ENCODE peak calls at places on chromosomes 11 and 22, in eight cellular contexts. M, W, B, P, U, Z, S and G are unnamed samples.

GRCh38 chr22:24049978-24050377 is 38.9 kb downstream of the CABIN1 start:
- DNase-seq in Z (no peak), P (no peak), W (no peak), M (no peak), U (no peak), S (no peak), B (no peak), G (no peak)

GRCh38 chr11:24437123-24437522 is 59.7 kb upstream of the LUZP2 start:
- DNase-seq in Z (no peak), W (no peak), U (no peak), M (no peak), B (no peak), P (no peak), S (no peak), G (no peak)

GRCh38 chr11:14015711-14016110 is 53.2 kb downstream of the SPON1 start:
- DNase-seq in Z (no peak), P (no peak), B (peak; percentile 40), U (no peak), S (peak; percentile 24), W (no peak), M (no peak), G (no peak)

GRCh38 chr11:120674537-120674936 is 163.0 kb downstream of the GRIK4 start:
- DNase-seq in B (peak; percentile 17), M (no peak), U (no peak), P (no peak), Z (no peak), W (no peak), S (no peak), G (no peak)

GRCh38 chr11:69352715-69353325 is 58.9 kb downstream of the MYEOV start:
- DNase-seq in S (peak; percentile 89), P (no peak), W (no peak), M (peak; percentile 84), Z (peak; percentile 82), U (peak; percentile 15), B (peak; percentile 84), G (no peak)

GRCh38 chr11:11072067-11072466 is 214.2 kb upstream of the ZBED5 start:
- DNase-seq in B (no peak), M (no peak), W (no peak), U (no peak), S (no peak), P (no peak), Z (no peak), G (no peak)

GRCh38 chr11:122755409-122755808 is 82.9 kb upstream of the CRTAM start:
- DNase-seq in P (no peak), Z (no peak), U (no peak), S (no peak), B (peak; percentile 54), W (no peak), M (no peak), G (no peak)

GRCh38 chr11:86818466-86819282 is 18.3 kb downstream of the PRSS23 start:
- DNase-seq in U (peak; percentile 56), P (no peak), W (no peak), S (peak; percentile 77), Z (no peak), M (peak; percentile 89), B (peak; percentile 89), G (no peak)

GRCh38 chr22:36191106-36191836 is 10.3 kb downstream of the APOL4 start:
- DNase-seq in S (peak; percentile 89), B (peak; percentile 7), Z (peak; percentile 24), M (no peak), U (no peak), P (no peak), W (no peak), G (no peak)

GRCh38 chr11:76185931-76186401 is 20.3 kb downstream of the WNT11 start:
- DNase-seq in W (no peak), P (peak; percentile 78), S (peak; percentile 31), M (no peak), Z (no peak), U (no peak), B (no peak), G (peak; percentile 56)

GRCh38 chr11:65505434-65506315 is 6.8 kb downstream of the MALAT1 start:
- DNase-seq in M (no peak), B (peak; percentile 67), W (no peak), P (no peak), Z (no peak), U (no peak), S (peak; percentile 50), G (no peak)

GRCh38 chr11:73314121-73314948 is 6.3 kb downstream of the ARHGEF17 start:
- DNase-seq in B (peak; percentile 73), M (peak; percentile 53), P (no peak), Z (no peak), U (peak; percentile 71), S (peak; percentile 50), W (no peak), G (peak; percentile 78)

GRCh38 chr11:130655308-130655707 is 206.9 kb downstream of the ADAMTS15 start:
- DNase-seq in W (no peak), Z (no peak), U (no peak), S (no peak), B (no peak), P (no peak), M (no peak), G (no peak)
- TF ChIP-seq CTCF in W (no peak), Z (no peak), U (no peak), S (no peak), B (no peak), P (no peak), M (no peak), G (no peak)

DNA sequence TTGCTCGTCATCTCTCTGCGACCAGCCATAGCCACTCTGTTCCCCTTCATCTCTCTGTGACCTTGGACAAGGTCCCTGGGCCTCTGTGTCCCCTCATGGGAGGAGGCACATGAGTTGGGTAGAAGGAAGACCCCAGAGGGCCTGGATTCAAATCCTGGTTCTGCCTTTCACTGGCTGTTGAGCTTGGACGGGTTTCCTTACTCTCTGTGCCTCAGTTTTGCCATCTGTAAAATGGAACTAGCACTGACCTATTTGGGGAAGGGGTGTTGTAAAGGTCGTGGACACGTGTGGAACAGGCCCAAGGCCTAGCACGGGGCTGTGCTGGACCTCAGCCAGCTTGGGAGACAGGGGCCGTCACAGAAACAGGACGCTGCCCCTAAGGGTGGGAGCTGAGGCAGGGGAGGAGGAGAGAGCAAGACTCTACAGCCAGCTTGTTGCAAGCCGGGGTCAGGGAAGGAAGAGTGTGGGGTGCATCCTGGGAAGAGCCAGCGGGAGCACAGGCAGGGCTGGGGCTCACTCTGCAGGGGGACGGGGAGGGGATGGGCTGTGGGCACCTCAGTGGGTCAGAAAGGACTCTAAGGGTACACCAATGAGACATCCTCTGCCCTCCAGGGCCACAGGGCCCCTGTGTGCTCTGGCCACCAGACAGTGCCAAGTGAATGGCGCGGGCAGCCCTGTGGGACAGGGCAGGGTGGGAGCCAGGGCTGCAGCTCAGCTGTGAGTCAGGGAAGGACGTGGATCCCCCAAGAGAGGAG is 59.1 kb downstream of the WNT7B start:
- DNase-seq in M (no peak), B (no peak), U (no peak), W (no peak), S (no peak), Z (no peak), P (no peak), G (no peak)
- TF ChIP-seq CTCF in M (no peak), B (no peak), U (no peak), W (no peak), S (no peak), Z (no peak), P (no peak), G (no peak)

GRCh38 chr11:132337819-132338416 is 967.5 kb downstream of the NTM start:
- DNase-seq in S (no peak), Z (no peak), M (no peak), W (no peak), P (no peak), B (no peak), U (no peak), G (no peak)

GRCh38 chr11:132334769-132335280 is 964.4 kb downstream of the NTM start:
- DNase-seq in S (no peak), Z (no peak), P (no peak), U (no peak), M (no peak), B (no peak), W (no peak), G (no peak)

GRCh38 chr11:132336781-132337535 is 966.5 kb downstream of the NTM start:
- DNase-seq in U (no peak), M (no peak), P (no peak), W (no peak), S (no peak), Z (no peak), B (no peak), G (no peak)

GRCh38 chr11:132332521-132332920 is 962.1 kb downstream of the NTM start:
- DNase-seq in W (no peak), Z (no peak), M (no peak), S (no peak), U (no peak), P (no peak), B (no peak), G (no peak)

GRCh38 chr11:132335311-132335710 is 964.9 kb downstream of the NTM start:
- DNase-seq in Z (no peak), M (no peak), P (no peak), B (no peak), W (no peak), S (no peak), U (no peak), G (no peak)
- TF ChIP-seq CTCF in Z (no peak), M (no peak), P (no peak), B (no peak), W (no peak), S (no peak), U (no peak), G (no peak)

GRCh38 chr11:68271023-68271780 is 571 bp downstream of the C11orf24 start:
- DNase-seq in P (peak; percentile 86), U (peak; percentile 76), B (peak; percentile 78), S (peak; percentile 85), W (peak; percentile 86), Z (no peak), M (peak; percentile 92), G (peak; percentile 62)
- TF ChIP-seq CTCF in P (peak; percentile 70), U (peak; percentile 47), B (peak; percentile 58), S (peak; percentile 70), W (peak; percentile 46), Z (peak; percentile 69), M (peak; percentile 61), G (peak; percentile 23)

GRCh38 chr11:45001466-45002165 is 50.9 kb upstream of the TP53I11 start:
- DNase-seq in Z (no peak), W (no peak), S (no peak), M (no peak), B (no peak), U (no peak), P (no peak), G (no peak)

GRCh38 chr11:45005106-45005505 is 54.4 kb upstream of the TP53I11 start:
- DNase-seq in W (no peak), P (no peak), B (no peak), Z (no peak), M (no peak), U (no peak), S (no peak), G (no peak)

DNA sequence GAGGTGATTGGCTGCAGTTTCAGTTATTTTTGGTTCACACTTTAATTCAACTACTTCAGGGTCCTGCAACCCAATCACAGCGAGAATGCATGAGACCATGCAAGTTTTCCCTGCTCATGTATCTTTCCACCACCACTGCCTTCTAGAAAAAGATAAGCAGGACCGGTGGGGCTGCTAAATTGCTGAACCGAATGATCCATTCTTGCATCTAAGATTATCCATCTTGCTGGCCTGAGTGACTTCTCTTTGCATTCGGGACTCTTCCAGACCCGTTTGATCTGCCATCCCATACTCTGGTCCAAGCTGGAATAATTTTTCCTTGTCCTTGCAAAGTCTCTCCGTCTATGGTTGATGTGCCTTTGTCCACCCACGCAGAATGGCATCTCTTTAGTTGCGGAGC is 56.3 kb upstream of the TP53I11 start:
- DNase-seq in U (no peak), M (no peak), B (no peak), Z (no peak), P (no peak), W (no peak), S (no peak), G (no peak)
- TF ChIP-seq CTCF in U (no peak), M (no peak), B (no peak), Z (no peak), P (no peak), W (no peak), S (no peak), G (no peak)